ENCODE peak calls at places on chromosomes 5 and 9, in four cellular contexts. L, M, Q and S are unnamed samples.

GRCh38 chr9:93612052-93612795 is 35.8 kb downstream of the PHF2 start:
- ATAC-seq in L (no peak), M (no peak), Q (peak), S (no peak)

GRCh38 chr5:91390268-91390667 is 7.2 kb upstream of the ARRDC3 start:
- ATAC-seq in L (no peak), M (no peak), Q (peak), S (no peak)

GRCh38 chr5:83097582-83098265 is 20.4 kb downstream of the XRCC4 start:
- ATAC-seq in L (no peak), M (peak), Q (no peak), S (peak)

GRCh38 chr9:121261107-121261460 is 6.9 kb upstream of the GSN start:
- ATAC-seq in L (peak), M (peak), Q (no peak), S (peak)

GRCh38 chr9:135009051-135009560 is 78.4 kb upstream of the OLFM1 start:
- ATAC-seq in L (no peak), M (no peak), Q (no peak), S (no peak)

GRCh38 chr5:125372694-125373621 is 626.5 kb upstream of the ZNF608 start:
- ATAC-seq in L (no peak), M (no peak), Q (no peak), S (peak)

GRCh38 chr9:99955606-99956005 is 49.2 kb downstream of the STX17 start:
- ATAC-seq in L (no peak), M (no peak), Q (peak), S (no peak)

GRCh38 chr9:89670806-89671434 is 66.1 kb downstream of the GADD45G start:
- ATAC-seq in L (no peak), M (no peak), Q (no peak), S (no peak)

GRCh38 chr5:140633081-140633471 is at the start of gene CD14:
- ATAC-seq in L (peak), M (peak), Q (peak), S (no peak)

GRCh38 chr5:156920042-156920860 is 42.8 kb downstream of the TIMD4 start:
- ATAC-seq in L (peak), M (peak), Q (peak), S (no peak)

GRCh38 chr5:16880547-16880946 is 55.5 kb downstream of the MYO10 start:
- ATAC-seq in L (no peak), M (no peak), Q (no peak), S (no peak)

GRCh38 chr9:125409217-125409636 is 147.6 kb downstream of the GAPVD1 start:
- ATAC-seq in L (no peak), M (no peak), Q (peak), S (no peak)

GRCh38 chr5:135655326-135655725 is 76.5 kb upstream of the CXCL14 start:
- ATAC-seq in L (peak), M (no peak), Q (no peak), S (no peak)